ENCODE peak calls at places on chromosomes 4 and X, in four cellular contexts. F is sciatic nerve, E is EL, U is activated gamma-delta T cell treated with Interleukin-2 at 50 U/mL for 16 hours. I is an unnamed sample.
A peak's percentile ranks its signal among the peaks of the same experiment; 100 is the strongest.

GRCh38 chrX:16061296-16061695 is 62.1 kb upstream of the GRPR start:
- DNase-seq in E (no peak), F (no peak), U (no peak), I (no peak)

GRCh38 chrX:29488919-29489318 is 726.4 kb upstream of the MAGEB2 start:
- DNase-seq in E (no peak), U (no peak), F (no peak), I (no peak)

GRCh38 chr4:128715616-128716015 is 93.9 kb upstream of the JADE1 start:
- DNase-seq in U (no peak), E (peak; percentile 17), F (no peak), I (no peak)

GRCh38 chrX:52353838-52354237 is 15.0 kb upstream of the XAGE2 start:
- DNase-seq in U (no peak), E (no peak), F (no peak), I (no peak)

GRCh38 chr4:138407329-138407728 is 165.2 kb upstream of the SLC7A11 start:
- DNase-seq in E (no peak), F (no peak), U (no peak), I (no peak)

GRCh38 chrX:119062750-119063374 is 9.9 kb upstream of the CT47C1 start:
- DNase-seq in U (no peak), F (no peak), E (no peak), I (no peak)

GRCh38 chr4:184168406-184169019 is 49.2 kb downstream of the ENPP6 start:
- DNase-seq in F (peak; percentile 87), E (peak; percentile 64), U (peak; percentile 38), I (peak; percentile 92)

GRCh38 chrX:10608099-10608498 is 12.3 kb downstream of the MID1 start:
- DNase-seq in F (no peak), U (no peak), E (peak; percentile 52), I (no peak)

GRCh38 chr4:149634368-149634767 is 181.3 kb downstream of the IQCM start:
- DNase-seq in F (no peak), U (no peak), E (no peak), I (no peak)

GRCh38 chr4:123547167-123547817 is 150.7 kb downstream of the SPRY1 start:
- DNase-seq in U (no peak), F (no peak), E (no peak), I (no peak)

GRCh38 chrX:69305333-69306062 is 140.2 kb upstream of the PJA1 start:
- DNase-seq in U (no peak), E (no peak), F (no peak), I (no peak)

GRCh38 chrX:39670281-39670680 is 427.5 kb downstream of the BCOR start:
- DNase-seq in F (no peak), E (peak; percentile 51), U (no peak), I (no peak)

GRCh38 chrX:82458207-82458754 is 1049.8 kb upstream of the POU3F4 start:
- DNase-seq in U (no peak), F (no peak), E (no peak), I (no peak)

GRCh38 chr4:150078041-150078995 is at the start of gene DCLK2:
- DNase-seq in E (peak; percentile 87), U (no peak), F (peak; percentile 88), I (peak; percentile 92)

GRCh38 chrX:43899878-43900815 is 17.9 kb upstream of the MAOB start:
- DNase-seq in U (no peak), F (no peak), E (no peak), I (no peak)

I was measured in osteocyte.